ENCODE peak calls at places on chromosomes 1 and 21, in four cellular contexts. A, H, Y and X are unnamed samples. For H3K9me3, the result is how much of the 10 kb centered on the place peaks cover.

GRCh38 chr1:21149430-21149861 is 27.3 kb downstream of the EIF4G3 start:
- DNase-seq in A (no peak), H (no peak), Y (peak), X (no peak)

GRCh38 chr1:211036701-211037494 is 97.0 kb downstream of the KCNH1 start:
- DNase-seq in A (no peak), H (no peak), Y (no peak), X (no peak)

GRCh38 chr1:109493227-109493626 is 667 bp upstream of the CYB561D1 start:
- DNase-seq in A (no peak), H (no peak), Y (no peak), X (no peak)

GRCh38 chr1:203151362-203152157 is 24.0 kb downstream of the ADORA1 start:
- DNase-seq in A (no peak), H (no peak), Y (no peak), X (no peak)

GRCh38 chr1:59163268-59164092 is 133.4 kb upstream of the FGGY start:
- DNase-seq in A (no peak), H (no peak), Y (no peak), X (no peak)

GRCh38 chr1:233022246-233022645 is 71.8 kb downstream of the NTPCR start:
- DNase-seq in A (no peak), H (no peak), Y (no peak), X (no peak)

GRCh38 chr1:6033986-6034749 is 11.5 kb upstream of the KCNAB2 start:
- DNase-seq in A (no peak), H (no peak), Y (peak), X (peak)

GRCh38 chr1:33036051-33036525 is 595 bp downstream of the AK2 start:
- DNase-seq in A (no peak), H (no peak), Y (no peak), X (no peak)

GRCh38 chr1:10007161-10007560 is 10.1 kb downstream of the RBP7 start:
- DNase-seq in A (no peak), H (no peak), Y (peak), X (no peak)

GRCh38 chr1:243253927-243254232 is 1.2 kb downstream of the CEP170 start:
- DNase-seq in A (no peak), H (no peak), Y (no peak), X (no peak)
- H3K9me3 ChIP-seq in A (under half), H (under half), Y (under half), X (under half)

GRCh38 chr1:2829846-2830615 is 28.5 kb upstream of the TTC34 start:
- DNase-seq in A (no peak), H (no peak), Y (no peak), X (no peak)
- H3K9me3 ChIP-seq in A (under half), H (under half), Y (under half), X (under half)

GRCh38 chr21:44401386-44402160 is 48.2 kb downstream of the TRPM2 start:
- DNase-seq in A (no peak), H (no peak), Y (no peak), X (no peak)
- H3K9me3 ChIP-seq in A (under half), H (under half), Y (under half), X (under half)

DNA sequence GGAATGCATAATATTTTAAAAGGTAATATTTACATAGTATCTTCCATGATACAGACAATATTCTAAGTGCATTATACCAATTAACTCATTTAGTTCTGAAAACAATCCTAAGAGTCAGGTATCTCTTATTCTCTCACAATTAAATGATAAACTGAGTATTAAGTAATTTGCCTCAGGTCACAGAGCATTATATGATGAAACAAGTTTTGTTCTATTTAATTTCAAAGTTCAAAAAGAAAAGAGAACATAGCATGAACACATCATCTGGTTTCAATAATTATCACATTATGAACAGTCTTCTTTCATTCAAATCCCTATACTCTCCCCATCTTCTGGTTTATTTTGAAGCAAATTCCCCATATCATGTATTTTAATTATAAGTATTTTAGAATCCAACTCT is 927.5 kb downstream of the ADGRL2 start:
- DNase-seq in A (no peak), H (no peak), Y (no peak), X (no peak)
- H3K9me3 ChIP-seq in A (under half), H (under half), Y (under half), X (under half)

DNA sequence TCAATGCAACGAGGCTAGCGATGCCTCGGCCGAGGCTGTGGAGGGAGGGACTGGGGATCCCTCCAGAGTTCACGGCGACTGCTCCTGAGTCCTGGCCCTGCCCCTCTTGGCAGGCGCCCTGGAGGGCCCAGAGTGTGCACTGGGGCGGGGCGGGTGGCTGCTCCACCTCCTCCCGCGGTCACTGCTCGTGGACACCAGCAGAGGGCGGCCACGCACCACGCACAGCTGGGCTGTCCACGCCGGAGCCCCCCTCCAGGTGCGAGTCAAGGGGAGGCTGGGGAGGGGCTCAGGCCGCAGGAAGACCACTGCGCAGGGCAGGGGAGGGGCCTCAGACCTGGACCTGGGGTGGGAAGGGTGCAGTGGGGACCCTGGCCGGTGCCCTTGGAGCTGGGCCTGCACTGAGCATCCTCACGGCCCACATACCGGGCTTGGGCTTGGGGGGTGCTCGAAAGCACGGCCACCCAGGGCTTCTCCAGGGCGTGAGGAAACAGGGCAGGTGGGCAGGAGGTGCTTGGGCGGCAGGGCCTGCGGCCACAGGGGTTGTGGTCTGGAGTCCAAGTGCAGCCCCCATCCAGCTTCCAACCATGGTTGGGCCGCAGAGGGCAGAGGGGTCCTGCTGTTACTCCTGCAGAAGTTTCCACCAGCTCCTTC is 20.6 kb upstream of the TTC34 start:
- DNase-seq in A (no peak), H (no peak), Y (peak), X (no peak)
- H3K9me3 ChIP-seq in A (under half), H (under half), Y (under half), X (under half)

GRCh38 chr21:30580132-30580531 is 10.1 kb downstream of the KRTAP22-2 start:
- DNase-seq in A (no peak), H (no peak), Y (no peak), X (no peak)
- H3K9me3 ChIP-seq in A (under half), H (under half), Y (under half), X (under half)